ENCODE peak calls at places on chromosomes 1 and 21, in ten cellular contexts. One of them, this sample, is unnamed.

GRCh38 chr21:46150073-46150472 is 5.3 kb downstream of the FTCD start:
- DNase-seq in heart left ventricle: peak
- DNase-seq in fibroblast of the aortic adventitia: no peak
- DNase-seq in AG10803: no peak
- DNase-seq in HFF-Myc: no peak
- DNase-seq in lung: no peak
- DNase-seq in choroid plexus epithelial cell: no peak
- DNase-seq in pancreas: peak
- DNase-seq in AG04449: no peak
- DNase-seq in IMR-90: no peak
- DNase-seq in this sample: no peak

GRCh38 chr1:10472220-10473144 is at the start of gene DFFA:
- DNase-seq in heart left ventricle: peak
- DNase-seq in fibroblast of the aortic adventitia: peak
- DNase-seq in AG10803: peak
- DNase-seq in HFF-Myc: peak
- DNase-seq in lung: peak
- DNase-seq in choroid plexus epithelial cell: peak
- DNase-seq in pancreas: peak
- DNase-seq in AG04449: peak
- DNase-seq in IMR-90: peak
- DNase-seq in this sample: peak

GRCh38 chr1:43711049-43711448 is 3.7 kb downstream of the ST3GAL3 start:
- DNase-seq in heart left ventricle: no peak
- DNase-seq in fibroblast of the aortic adventitia: peak
- DNase-seq in AG10803: peak
- DNase-seq in HFF-Myc: no peak
- DNase-seq in lung: no peak
- DNase-seq in choroid plexus epithelial cell: peak
- DNase-seq in pancreas: no peak
- DNase-seq in AG04449: no peak
- DNase-seq in IMR-90: peak
- DNase-seq in this sample: no peak

GRCh38 chr1:217133958-217134856 is 411.0 kb upstream of the ESRRG start:
- DNase-seq in heart left ventricle: no peak
- DNase-seq in fibroblast of the aortic adventitia: peak
- DNase-seq in AG10803: no peak
- DNase-seq in HFF-Myc: no peak
- DNase-seq in lung: no peak
- DNase-seq in choroid plexus epithelial cell: peak
- DNase-seq in pancreas: peak
- DNase-seq in AG04449: no peak
- DNase-seq in IMR-90: peak
- DNase-seq in this sample: no peak

GRCh38 chr1:21341022-21341421 is 50.8 kb upstream of the ECE1 start:
- DNase-seq in heart left ventricle: no peak
- DNase-seq in fibroblast of the aortic adventitia: no peak
- DNase-seq in AG10803: no peak
- DNase-seq in HFF-Myc: no peak
- DNase-seq in lung: no peak
- DNase-seq in choroid plexus epithelial cell: no peak
- DNase-seq in pancreas: no peak
- DNase-seq in AG04449: no peak
- DNase-seq in IMR-90: no peak
- DNase-seq in this sample: no peak

GRCh38 chr1:11970441-11971185 is 9.6 kb upstream of the MFN2 start:
- DNase-seq in heart left ventricle: no peak
- DNase-seq in fibroblast of the aortic adventitia: no peak
- DNase-seq in AG10803: no peak
- DNase-seq in HFF-Myc: no peak
- DNase-seq in lung: no peak
- DNase-seq in choroid plexus epithelial cell: no peak
- DNase-seq in pancreas: no peak
- DNase-seq in AG04449: no peak
- DNase-seq in IMR-90: no peak
- DNase-seq in this sample: no peak

GRCh38 chr1:2267051-2267830 is 39.1 kb downstream of the SKI start:
- DNase-seq in heart left ventricle: peak
- DNase-seq in fibroblast of the aortic adventitia: no peak
- DNase-seq in AG10803: no peak
- DNase-seq in HFF-Myc: no peak
- DNase-seq in lung: no peak
- DNase-seq in choroid plexus epithelial cell: no peak
- DNase-seq in pancreas: no peak
- DNase-seq in AG04449: no peak
- DNase-seq in IMR-90: no peak
- DNase-seq in this sample: no peak

GRCh38 chr1:155971910-155972809 is 6.2 kb downstream of the ARHGEF2 start:
- DNase-seq in heart left ventricle: no peak
- DNase-seq in fibroblast of the aortic adventitia: no peak
- DNase-seq in AG10803: no peak
- DNase-seq in HFF-Myc: no peak
- DNase-seq in lung: no peak
- DNase-seq in choroid plexus epithelial cell: no peak
- DNase-seq in pancreas: no peak
- DNase-seq in AG04449: no peak
- DNase-seq in IMR-90: no peak
- DNase-seq in this sample: no peak

DNA sequence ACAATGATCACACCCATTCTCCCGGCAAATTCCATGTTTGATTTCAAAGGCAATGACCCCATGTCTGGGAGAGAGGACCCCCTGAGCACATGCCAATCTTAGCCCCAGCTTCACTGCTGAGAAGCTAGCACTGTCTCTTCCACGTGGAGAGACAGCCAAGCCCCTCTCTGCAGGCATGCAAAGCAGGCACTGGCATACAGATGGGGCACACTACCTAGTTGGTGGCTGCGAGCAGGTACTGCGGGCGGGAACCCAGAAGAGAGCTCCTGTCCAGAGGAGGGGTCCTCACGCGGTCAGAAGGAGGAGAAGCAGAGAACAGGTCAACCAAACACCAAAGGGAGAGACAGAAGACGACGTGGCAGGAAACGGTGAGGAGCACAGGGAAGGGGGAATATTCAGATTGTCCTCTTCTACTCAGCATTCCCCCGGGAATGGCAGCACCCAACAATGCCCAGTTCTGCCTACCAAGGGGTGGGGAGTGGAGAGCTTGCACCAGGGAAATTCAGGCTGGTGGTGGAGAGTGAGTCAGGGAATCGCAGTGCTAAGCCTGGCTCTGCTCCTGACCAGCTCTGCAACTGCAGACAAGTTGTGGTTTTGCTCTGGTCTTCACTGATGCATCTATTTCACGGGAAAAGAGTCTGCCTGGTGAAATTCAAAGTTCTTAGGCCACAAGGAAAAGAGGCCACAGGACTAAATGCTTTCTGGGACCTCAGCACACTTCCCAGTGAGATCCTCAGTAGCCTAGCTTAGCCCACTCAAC is 48.1 kb upstream of the GOLT1A start:
- DNase-seq in heart left ventricle: no peak
- DNase-seq in fibroblast of the aortic adventitia: peak
- DNase-seq in AG10803: peak
- DNase-seq in HFF-Myc: no peak
- DNase-seq in lung: no peak
- DNase-seq in choroid plexus epithelial cell: peak
- DNase-seq in pancreas: no peak
- DNase-seq in AG04449: peak
- DNase-seq in IMR-90: peak
- DNase-seq in this sample: no peak
- TF ChIP-seq CTCF in heart left ventricle: no peak
- TF ChIP-seq CTCF in fibroblast of the aortic adventitia: no peak
- TF ChIP-seq CTCF in AG10803: no peak
- TF ChIP-seq CTCF in HFF-Myc: no peak
- TF ChIP-seq CTCF in lung: no peak
- TF ChIP-seq CTCF in choroid plexus epithelial cell: no peak
- TF ChIP-seq CTCF in pancreas: no peak
- TF ChIP-seq CTCF in AG04449: no peak
- TF ChIP-seq CTCF in IMR-90: no peak
- TF ChIP-seq CTCF in this sample: no peak

GRCh38 chr1:1062364-1063163 is 11.5 kb downstream of the RNF223 start:
- DNase-seq in heart left ventricle: no peak
- DNase-seq in fibroblast of the aortic adventitia: peak
- DNase-seq in AG10803: no peak
- DNase-seq in HFF-Myc: no peak
- DNase-seq in lung: no peak
- DNase-seq in choroid plexus epithelial cell: peak
- DNase-seq in pancreas: no peak
- DNase-seq in AG04449: no peak
- DNase-seq in IMR-90: peak
- DNase-seq in this sample: no peak
- H3K4me3 ChIP-seq in heart left ventricle: no peak
- H3K4me3 ChIP-seq in fibroblast of the aortic adventitia: no peak
- H3K4me3 ChIP-seq in AG10803: no peak
- H3K4me3 ChIP-seq in HFF-Myc: no peak
- H3K4me3 ChIP-seq in lung: no peak
- H3K4me3 ChIP-seq in choroid plexus epithelial cell: no peak
- H3K4me3 ChIP-seq in pancreas: no peak
- H3K4me3 ChIP-seq in AG04449: no peak
- H3K4me3 ChIP-seq in IMR-90: no peak
- H3K4me3 ChIP-seq in this sample: no peak

GRCh38 chr1:27575861-27576331 is 28.0 kb downstream of the AHDC1 start:
- DNase-seq in heart left ventricle: peak
- DNase-seq in fibroblast of the aortic adventitia: peak
- DNase-seq in AG10803: no peak
- DNase-seq in HFF-Myc: no peak
- DNase-seq in lung: peak
- DNase-seq in choroid plexus epithelial cell: no peak
- DNase-seq in pancreas: peak
- DNase-seq in AG04449: no peak
- DNase-seq in IMR-90: no peak
- DNase-seq in this sample: no peak

GRCh38 chr1:27574001-27574781 is 29.8 kb downstream of the AHDC1 start:
- DNase-seq in heart left ventricle: peak
- DNase-seq in fibroblast of the aortic adventitia: no peak
- DNase-seq in AG10803: no peak
- DNase-seq in HFF-Myc: no peak
- DNase-seq in lung: no peak
- DNase-seq in choroid plexus epithelial cell: no peak
- DNase-seq in pancreas: peak
- DNase-seq in AG04449: no peak
- DNase-seq in IMR-90: no peak
- DNase-seq in this sample: no peak

GRCh38 chr1:27576846-27577245 is 27.1 kb downstream of the AHDC1 start:
- DNase-seq in heart left ventricle: no peak
- DNase-seq in fibroblast of the aortic adventitia: no peak
- DNase-seq in AG10803: no peak
- DNase-seq in HFF-Myc: no peak
- DNase-seq in lung: no peak
- DNase-seq in choroid plexus epithelial cell: no peak
- DNase-seq in pancreas: peak
- DNase-seq in AG04449: no peak
- DNase-seq in IMR-90: no peak
- DNase-seq in this sample: no peak

GRCh38 chr1:27572679-27573426 is 31.1 kb downstream of the AHDC1 start:
- DNase-seq in heart left ventricle: peak
- DNase-seq in fibroblast of the aortic adventitia: no peak
- DNase-seq in AG10803: peak
- DNase-seq in HFF-Myc: no peak
- DNase-seq in lung: no peak
- DNase-seq in choroid plexus epithelial cell: no peak
- DNase-seq in pancreas: peak
- DNase-seq in AG04449: no peak
- DNase-seq in IMR-90: no peak
- DNase-seq in this sample: no peak

GRCh38 chr1:27574871-27575831 is 28.8 kb downstream of the AHDC1 start:
- DNase-seq in heart left ventricle: peak
- DNase-seq in fibroblast of the aortic adventitia: peak
- DNase-seq in AG10803: peak
- DNase-seq in HFF-Myc: no peak
- DNase-seq in lung: peak
- DNase-seq in choroid plexus epithelial cell: peak
- DNase-seq in pancreas: peak
- DNase-seq in AG04449: no peak
- DNase-seq in IMR-90: peak
- DNase-seq in this sample: no peak
- TF ChIP-seq CTCF in heart left ventricle: peak
- TF ChIP-seq CTCF in fibroblast of the aortic adventitia: no peak
- TF ChIP-seq CTCF in AG10803: peak
- TF ChIP-seq CTCF in HFF-Myc: peak
- TF ChIP-seq CTCF in lung: no peak
- TF ChIP-seq CTCF in choroid plexus epithelial cell: no peak
- TF ChIP-seq CTCF in pancreas: no peak
- TF ChIP-seq CTCF in AG04449: peak
- TF ChIP-seq CTCF in IMR-90: peak
- TF ChIP-seq CTCF in this sample: peak

GRCh38 chr1:175191654-175192053 is 922 bp downstream of the KIAA0040 start:
- DNase-seq in heart left ventricle: no peak
- DNase-seq in fibroblast of the aortic adventitia: peak
- DNase-seq in AG10803: peak
- DNase-seq in HFF-Myc: no peak
- DNase-seq in lung: no peak
- DNase-seq in choroid plexus epithelial cell: no peak
- DNase-seq in pancreas: no peak
- DNase-seq in AG04449: no peak
- DNase-seq in IMR-90: no peak
- DNase-seq in this sample: no peak

GRCh38 chr1:175185918-175186317 is 6.7 kb downstream of the KIAA0040 start:
- DNase-seq in heart left ventricle: no peak
- DNase-seq in fibroblast of the aortic adventitia: no peak
- DNase-seq in AG10803: no peak
- DNase-seq in HFF-Myc: no peak
- DNase-seq in lung: no peak
- DNase-seq in choroid plexus epithelial cell: no peak
- DNase-seq in pancreas: no peak
- DNase-seq in AG04449: no peak
- DNase-seq in IMR-90: no peak
- DNase-seq in this sample: no peak

GRCh38 chr1:175186371-175187160 is 6.0 kb downstream of the KIAA0040 start:
- DNase-seq in heart left ventricle: no peak
- DNase-seq in fibroblast of the aortic adventitia: no peak
- DNase-seq in AG10803: no peak
- DNase-seq in HFF-Myc: no peak
- DNase-seq in lung: no peak
- DNase-seq in choroid plexus epithelial cell: no peak
- DNase-seq in pancreas: no peak
- DNase-seq in AG04449: no peak
- DNase-seq in IMR-90: no peak
- DNase-seq in this sample: no peak

GRCh38 chr1:175192111-175192629 is 406 bp downstream of the KIAA0040 start:
- DNase-seq in heart left ventricle: peak
- DNase-seq in fibroblast of the aortic adventitia: peak
- DNase-seq in AG10803: no peak
- DNase-seq in HFF-Myc: no peak
- DNase-seq in lung: peak
- DNase-seq in choroid plexus epithelial cell: peak
- DNase-seq in pancreas: peak
- DNase-seq in AG04449: no peak
- DNase-seq in IMR-90: no peak
- DNase-seq in this sample: no peak

DNA sequence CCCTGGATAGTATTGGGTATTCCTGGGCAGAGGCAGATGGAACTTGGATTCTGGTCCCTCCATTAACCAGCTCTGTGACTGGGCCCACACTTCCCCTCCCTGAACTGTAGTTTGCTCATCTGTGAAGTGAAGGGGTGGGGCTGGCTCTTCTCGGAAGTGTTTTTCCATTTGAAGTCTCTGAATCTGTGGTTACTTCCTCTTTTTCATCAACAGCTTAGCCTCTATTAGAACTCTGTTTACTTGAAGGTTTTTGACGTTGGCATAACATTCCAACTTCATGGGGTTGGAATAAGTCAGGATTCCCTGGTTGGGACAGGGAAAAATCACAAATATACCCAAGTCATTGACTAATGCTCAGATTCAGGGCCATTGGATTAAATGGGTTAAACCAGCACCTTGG is 3.6 kb downstream of the KIAA0040 start:
- DNase-seq in heart left ventricle: no peak
- DNase-seq in fibroblast of the aortic adventitia: no peak
- DNase-seq in AG10803: no peak
- DNase-seq in HFF-Myc: no peak
- DNase-seq in lung: peak
- DNase-seq in choroid plexus epithelial cell: no peak
- DNase-seq in pancreas: no peak
- DNase-seq in AG04449: no peak
- DNase-seq in IMR-90: no peak
- DNase-seq in this sample: no peak
- H3K4me3 ChIP-seq in heart left ventricle: no peak
- H3K4me3 ChIP-seq in fibroblast of the aortic adventitia: no peak
- H3K4me3 ChIP-seq in AG10803: no peak
- H3K4me3 ChIP-seq in HFF-Myc: no peak
- H3K4me3 ChIP-seq in lung: no peak
- H3K4me3 ChIP-seq in choroid plexus epithelial cell: no peak
- H3K4me3 ChIP-seq in pancreas: no peak
- H3K4me3 ChIP-seq in AG04449: no peak
- H3K4me3 ChIP-seq in IMR-90: no peak
- H3K4me3 ChIP-seq in this sample: no peak

This sample was measured in retinal pigment epithelial cell.